ENCODE peak calls at places on chromosomes 16 and 17, in five cellular contexts. E, I, D, K and F are unnamed samples.

GRCh38 chr17:6786618-6787017 is 10.6 kb downstream of the FBXO39 start:
- DNase-seq in D (no peak), E (no peak), I (no peak), K (no peak), F (no peak)

GRCh38 chr17:72878975-72879660 is 213.4 kb downstream of the SLC39A11 start:
- DNase-seq in I (no peak), E (no peak), K (no peak), D (no peak), F (no peak)

GRCh38 chr16:87012954-87013938 is 303.9 kb downstream of the C16orf95 start:
- DNase-seq in K (no peak), E (no peak), I (no peak), D (no peak), F (no peak)

GRCh38 chr16:10629592-10629963 is 49.2 kb upstream of the EMP2 start:
- DNase-seq in E (no peak), I (peak), D (no peak), K (no peak), F (no peak)

GRCh38 chr16:8892101-8892575 is 10.0 kb downstream of the LITAFD start:
- DNase-seq in K (peak), E (no peak), D (peak), I (peak), F (no peak)

GRCh38 chr17:79985361-79985760 is 50.3 kb downstream of the TBC1D16 start:
- DNase-seq in K (peak), E (no peak), D (peak), I (peak), F (no peak)

GRCh38 chr17:65554568-65555223 is 6.8 kb downstream of the AXIN2 start:
- DNase-seq in K (peak), E (peak), I (no peak), D (no peak), F (peak)

GRCh38 chr16:85004587-85005205 is 6.6 kb downstream of the ZDHHC7 start:
- DNase-seq in K (no peak), D (no peak), E (peak), I (no peak), F (peak)

GRCh38 chr17:31724026-31724425 is 135.0 kb downstream of the COPRS start:
- DNase-seq in D (no peak), E (no peak), K (no peak), I (no peak), F (no peak)

GRCh38 chr16:88705076-88705684 is 1.0 kb downstream of the RNF166 start:
- DNase-seq in E (no peak), I (no peak), K (no peak), D (peak), F (no peak)

GRCh38 chr17:81057777-81058176 is 22.8 kb downstream of the BAIAP2 start:
- DNase-seq in D (no peak), I (no peak), K (no peak), E (no peak), F (no peak)

GRCh38 chr16:79871906-79872305 is 271.4 kb upstream of the MAF start:
- DNase-seq in D (no peak), I (no peak), E (no peak), K (no peak), F (no peak)

GRCh38 chr17:10871914-10872313 is 34.0 kb upstream of the PIRT start:
- DNase-seq in I (no peak), E (no peak), K (no peak), D (no peak), F (no peak)

GRCh38 chr17:41666336-41666680 is 22.4 kb upstream of the EIF1 start:
- DNase-seq in D (peak), I (peak), E (peak), K (peak), F (no peak)

GRCh38 chr17:7323731-7324437 is 5.3 kb downstream of the NEURL4 start:
- DNase-seq in D (peak), I (peak), K (peak), E (no peak), F (no peak)

GRCh38 chr16:86342161-86342560 is 168.2 kb upstream of the FOXF1 start:
- DNase-seq in K (no peak), D (no peak), I (no peak), E (no peak), F (no peak)

GRCh38 chr16:49013727-49014080 is 267.9 kb downstream of the CBLN1 start:
- DNase-seq in K (no peak), I (no peak), D (no peak), E (no peak), F (no peak)

GRCh38 chr17:9842057-9842758 is 16.5 kb downstream of the GLP2R start:
- DNase-seq in K (peak), I (peak), D (no peak), E (peak), F (peak)

GRCh38 chr16:66524601-66525164 is 25.2 kb downstream of the TK2 start:
- DNase-seq in K (no peak), I (peak), D (peak), E (no peak), F (no peak)

GRCh38 chr17:17783825-17784598 is 52.8 kb downstream of the SREBF1 start:
- DNase-seq in D (peak), K (no peak), E (peak), I (peak), F (peak)

GRCh38 chr17:44749076-44750020 is 9.4 kb upstream of the ADAM11 start:
- DNase-seq in D (no peak), I (no peak), K (no peak), E (no peak), F (peak)

GRCh38 chr16:49441366-49441780 is 67.8 kb downstream of the C16orf78 start:
- DNase-seq in E (peak), I (peak), D (peak), K (no peak), F (no peak)

GRCh38 chr17:1347681-1348318 is 52.2 kb downstream of the YWHAE start:
- DNase-seq in I (peak), K (peak), D (peak), E (peak), F (peak)

GRCh38 chr16:23847938-23848337 is 12.2 kb downstream of the PRKCB start:
- DNase-seq in E (no peak), D (peak), I (peak), K (no peak), F (no peak)

GRCh38 chr16:57619606-57620315 is 8.7 kb upstream of the ADGRG1 start:
- DNase-seq in E (no peak), D (peak), K (peak), I (peak), F (peak)

GRCh38 chr17:30363715-30364202 is 15.0 kb upstream of the CPD start:
- DNase-seq in I (peak), D (peak), K (no peak), E (no peak), F (no peak)

GRCh38 chr16:75251280-75252048 is at the start of gene BCAR1:
- DNase-seq in D (peak), K (peak), I (peak), E (peak), F (peak)

GRCh38 chr17:39634384-39634871 is 2.5 kb upstream of the STARD3 start:
- DNase-seq in E (no peak), K (no peak), D (no peak), I (no peak), F (no peak)

GRCh38 chr16:10240854-10241613 is 58.8 kb upstream of the GRIN2A start:
- DNase-seq in K (no peak), I (no peak), E (no peak), D (no peak), F (no peak)

GRCh38 chr17:48997827-48998556 is 807 bp downstream of the IGF2BP1 start:
- DNase-seq in E (no peak), I (no peak), K (no peak), D (no peak), F (no peak)

GRCh38 chr16:50591800-50592771 is 43.9 kb downstream of the NKD1 start:
- DNase-seq in I (no peak), K (peak), D (peak), E (peak), F (peak)

GRCh38 chr17:57985675-57985974 is 2.4 kb downstream of the VEZF1 start:
- DNase-seq in E (no peak), K (no peak), I (no peak), D (no peak), F (no peak)

GRCh38 chr17:44581868-44582267 is 24.6 kb downstream of the FZD2 start:
- DNase-seq in I (no peak), E (no peak), K (no peak), D (no peak), F (no peak)

GRCh38 chr17:1484586-1485310 is 7.7 kb downstream of the MYO1C start:
- DNase-seq in E (peak), K (peak), I (peak), D (peak), F (peak)

GRCh38 chr17:50613596-50613995 is 21.1 kb upstream of the ABCC3 start:
- DNase-seq in I (no peak), K (no peak), E (no peak), D (no peak), F (no peak)

GRCh38 chr17:17782425-17783120 is 54.2 kb downstream of the SREBF1 start:
- DNase-seq in I (no peak), D (no peak), K (no peak), E (peak), F (peak)

GRCh38 chr17:8142158-8142886 is 9.9 kb downstream of the PER1 start:
- DNase-seq in D (no peak), E (peak), K (peak), I (peak), F (no peak)

GRCh38 chr16:27333549-27333948 is 19.8 kb downstream of the IL4R start:
- DNase-seq in E (no peak), D (peak), K (no peak), I (no peak), F (no peak)

GRCh38 chr17:65436871-65437270 is 124.6 kb downstream of the AXIN2 start:
- DNase-seq in E (no peak), D (no peak), I (no peak), K (no peak), F (no peak)

DNA sequence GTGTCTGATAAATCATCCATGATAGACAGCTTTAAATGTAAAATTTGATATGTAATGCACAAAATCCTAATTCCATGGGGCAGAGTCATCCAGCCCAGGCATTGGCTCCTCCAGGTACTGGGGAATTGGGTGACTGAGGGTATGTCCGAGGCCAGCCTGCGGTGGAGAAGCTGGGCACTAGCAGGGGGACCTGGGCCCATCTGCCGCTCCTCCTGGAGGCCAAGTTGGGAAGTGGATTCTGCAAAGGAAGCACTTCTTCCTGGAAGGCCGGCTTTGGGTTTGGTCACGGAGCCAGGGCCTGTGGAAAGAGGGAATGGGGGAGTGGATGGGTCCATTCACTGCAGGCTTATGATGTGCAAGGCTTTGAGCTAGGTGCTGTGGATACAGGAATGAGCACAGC is 85.8 kb downstream of the GNAO1 start:
- DNase-seq in D (no peak), K (no peak), I (no peak), E (no peak), F (no peak)
- H3K27ac ChIP-seq in D (no peak), K (no peak), I (no peak), E (no peak), F (no peak)

GRCh38 chr16:2150418-2151187 is 2.2 kb downstream of the RAB26 start:
- DNase-seq in K (no peak), E (no peak), I (no peak), D (peak), F (no peak)

GRCh38 chr16:2151188-2152091 is 3.0 kb downstream of the RAB26 start:
- DNase-seq in E (no peak), D (peak), K (no peak), I (no peak), F (no peak)

GRCh38 chr16:2154533-2155090 is 970 bp upstream of the TRAF7 start:
- DNase-seq in D (no peak), I (no peak), E (no peak), K (no peak), F (no peak)

GRCh38 chr16:2155091-2156024 is at the start of gene TRAF7:
- DNase-seq in I (peak), K (peak), E (peak), D (peak), F (peak)

DNA sequence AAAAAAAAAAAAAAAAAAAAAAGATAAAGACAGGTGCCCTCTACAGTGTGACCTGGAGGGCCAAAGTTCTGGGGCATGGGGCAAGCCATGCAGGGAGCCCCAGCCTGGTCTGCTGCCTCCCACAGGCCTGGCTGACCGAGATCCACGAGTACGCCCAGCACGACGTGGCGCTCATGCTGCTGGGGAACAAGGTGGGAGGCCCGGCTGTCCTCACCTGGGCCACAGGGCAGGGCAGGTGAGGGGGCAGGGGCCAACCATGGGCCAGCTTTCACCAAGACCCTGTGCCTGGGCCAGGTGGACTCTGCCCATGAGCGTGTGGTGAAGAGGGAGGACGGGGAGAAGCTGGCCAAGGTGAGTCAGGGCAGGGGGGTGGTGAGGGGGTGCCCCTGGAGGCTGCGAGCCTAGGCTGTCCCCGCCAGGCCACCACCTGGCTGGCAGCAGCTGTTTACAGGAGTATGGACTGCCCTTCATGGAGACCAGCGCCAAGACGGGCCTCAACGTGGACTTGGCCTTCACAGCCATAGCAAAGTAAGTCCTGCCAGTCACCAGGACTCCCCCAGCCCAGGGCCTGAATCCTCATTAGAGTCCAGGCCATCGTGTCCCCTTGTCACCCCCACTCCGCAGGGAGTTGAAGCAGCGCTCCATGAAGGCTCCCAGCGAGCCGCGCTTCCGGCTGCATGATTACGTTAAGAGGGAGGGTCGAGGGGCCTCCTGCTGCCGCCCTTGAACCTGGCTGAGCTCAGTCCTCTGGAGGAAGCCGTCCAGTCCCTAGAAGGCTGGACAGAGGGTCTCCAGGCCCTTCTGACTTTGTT is 2.7 kb upstream of the TRAF7 start:
- DNase-seq in I (peak), D (peak), K (no peak), E (no peak), F (no peak)
- TF ChIP-seq POLR2A in I (no peak), D (no peak), K (no peak), E (no peak), F (no peak)

GRCh38 chr17:75721463-75722011 is 278 bp downstream of the ITGB4 start:
- DNase-seq in K (no peak), I (no peak), E (no peak), D (no peak), F (no peak)

GRCh38 chr17:75724016-75725003 is 3.1 kb downstream of the ITGB4 start:
- DNase-seq in I (no peak), D (peak), K (no peak), E (no peak), F (no peak)

GRCh38 chr17:75722542-75723095 is 1.4 kb downstream of the ITGB4 start:
- DNase-seq in E (no peak), D (no peak), K (no peak), I (no peak), F (no peak)

GRCh38 chr17:75722076-75722475 is 817 bp downstream of the ITGB4 start:
- DNase-seq in D (peak), K (no peak), I (peak), E (no peak), F (no peak)

GRCh38 chr17:75723201-75723930 is 2.1 kb downstream of the ITGB4 start:
- DNase-seq in I (peak), E (no peak), K (no peak), D (no peak), F (no peak)
- H3K27ac ChIP-seq in I (peak), E (no peak), K (peak), D (peak), F (no peak)

GRCh38 chr17:78678220-78678554 is 101.0 kb upstream of the DNAH17 start:
- DNase-seq in E (no peak), I (peak), K (no peak), D (peak), F (no peak)

GRCh38 chr17:78679495-78680395 is 102.3 kb downstream of the CYTH1 start:
- DNase-seq in K (no peak), D (peak), E (no peak), I (peak), F (no peak)

GRCh38 chr17:78678711-78679110 is 101.5 kb upstream of the DNAH17 start:
- DNase-seq in E (no peak), I (peak), D (peak), K (no peak), F (no peak)

GRCh38 chr17:78682363-78682762 is 99.7 kb downstream of the CYTH1 start:
- DNase-seq in K (no peak), D (no peak), E (no peak), I (peak), F (no peak)

GRCh38 chr17:78680436-78680835 is 101.6 kb downstream of the CYTH1 start:
- DNase-seq in D (peak), I (peak), E (no peak), K (no peak), F (no peak)
- TF ChIP-seq POLR2A in D (no peak), I (no peak), E (no peak), K (no peak), F (no peak)